ENCODE peak calls at places on chromosomes 5 and 9, in six cellular contexts. N is omental fat pad, H is T-helper 2 cell, V is left lung, D is hippocampal formation, Y is T1000. J is an unnamed sample.

GRCh38 chr5:150411245-150411979 is 1.3 kb downstream of the CD74 start:
- DNase-seq in V (no peak), Y (no peak), H (peak), N (no peak), D (peak), J (peak)

GRCh38 chr9:113376634-113377531 is at the start of gene HDHD3:
- DNase-seq in N (peak), Y (peak), D (peak), V (peak), H (peak), J (peak)

GRCh38 chr5:149731332-149731616 is 1.2 kb downstream of the PPARGC1B start:
- DNase-seq in V (no peak), Y (no peak), D (no peak), H (no peak), N (no peak), J (no peak)

GRCh38 chr5:111676926-111677415 is 80.0 kb downstream of the NREP start:
- DNase-seq in H (no peak), N (no peak), V (no peak), Y (no peak), D (no peak), J (no peak)

GRCh38 chr5:57028166-57028565 is 76.2 kb upstream of the MIER3 start:
- DNase-seq in H (no peak), D (no peak), Y (no peak), V (no peak), N (no peak), J (no peak)

GRCh38 chr5:58980890-58981289 is 398.0 kb downstream of the RAB3C start:
- DNase-seq in N (no peak), D (no peak), H (no peak), V (no peak), Y (no peak), J (no peak)

GRCh38 chr5:127498604-127499003 is 18.8 kb upstream of the PRRC1 start:
- DNase-seq in V (no peak), N (no peak), H (no peak), D (no peak), Y (no peak), J (no peak)

GRCh38 chr5:146066968-146067367 is 38.4 kb downstream of the PLAC8L1 start:
- DNase-seq in H (no peak), Y (no peak), N (no peak), D (no peak), V (no peak), J (no peak)

GRCh38 chr5:6517494-6517893 is 68.8 kb downstream of the UBE2QL1 start:
- DNase-seq in N (no peak), D (no peak), Y (no peak), H (no peak), V (no peak), J (no peak)

GRCh38 chr9:5718296-5719032 is 89.6 kb downstream of the RIC1 start:
- DNase-seq in H (no peak), V (no peak), Y (no peak), N (no peak), D (no peak), J (no peak)

GRCh38 chr5:62093981-62094380 is 212.0 kb upstream of the KIF2A start:
- DNase-seq in N (no peak), V (no peak), D (peak), Y (no peak), H (no peak), J (no peak)

GRCh38 chr9:84710701-84711397 is 41.3 kb downstream of the NTRK2 start:
- DNase-seq in N (no peak), Y (no peak), H (no peak), V (no peak), D (no peak), J (peak)

GRCh38 chr5:75509956-75510355 is 1.5 kb downstream of the CERT1 start:
- DNase-seq in H (no peak), Y (no peak), V (no peak), N (no peak), D (no peak), J (no peak)

GRCh38 chr5:176921669-176922196 is 22.6 kb upstream of the HK3 start:
- DNase-seq in H (no peak), Y (no peak), N (no peak), V (no peak), D (no peak), J (no peak)

GRCh38 chr5:141778211-141778610 is 96.2 kb upstream of the ARAP3 start:
- DNase-seq in H (no peak), N (peak), V (no peak), Y (no peak), D (no peak), J (no peak)